ENCODE peak calls at places on chromosome X, in ten cellular contexts. One of them, this sample, is unnamed. For H3K4me1, the result is how much of the 10 kb centered on the place peaks cover.

GRCh38 chrX:154546354-154547244 is at the start of gene G6PD:
- DNase-seq in cardiac muscle cell: peak
- DNase-seq in uterus: no peak
- DNase-seq in mesendoderm: peak
- DNase-seq in CD4-positive, alpha-beta memory T cell: peak
- DNase-seq in K562: peak
- DNase-seq in stomach: peak
- DNase-seq in HepG2: peak
- DNase-seq in CD8-positive, alpha-beta T cell: peak
- DNase-seq in thoracic aorta: no peak
- DNase-seq in this sample: peak

GRCh38 chrX:2676794-2677675 is 14.1 kb upstream of the CD99 start:
- DNase-seq in cardiac muscle cell: no peak
- DNase-seq in uterus: no peak
- DNase-seq in mesendoderm: no peak
- DNase-seq in CD4-positive, alpha-beta memory T cell: no peak
- DNase-seq in K562: no peak
- DNase-seq in stomach: no peak
- DNase-seq in HepG2: no peak
- DNase-seq in CD8-positive, alpha-beta T cell: no peak
- DNase-seq in thoracic aorta: no peak
- DNase-seq in this sample: peak

GRCh38 chrX:150200820-150201287 is 162.3 kb upstream of the MAMLD1 start:
- DNase-seq in cardiac muscle cell: no peak
- DNase-seq in uterus: peak
- DNase-seq in mesendoderm: peak
- DNase-seq in CD4-positive, alpha-beta memory T cell: no peak
- DNase-seq in K562: peak
- DNase-seq in stomach: no peak
- DNase-seq in HepG2: peak
- DNase-seq in CD8-positive, alpha-beta T cell: no peak
- DNase-seq in thoracic aorta: peak
- DNase-seq in this sample: no peak

GRCh38 chrX:37746268-37746931 is 33.5 kb upstream of the CYBB start:
- DNase-seq in cardiac muscle cell: no peak
- DNase-seq in uterus: no peak
- DNase-seq in mesendoderm: peak
- DNase-seq in CD4-positive, alpha-beta memory T cell: no peak
- DNase-seq in K562: no peak
- DNase-seq in stomach: no peak
- DNase-seq in HepG2: no peak
- DNase-seq in CD8-positive, alpha-beta T cell: peak
- DNase-seq in thoracic aorta: no peak
- DNase-seq in this sample: no peak

GRCh38 chrX:150546711-150547153 is 21.7 kb upstream of the MTM1 start:
- DNase-seq in cardiac muscle cell: no peak
- DNase-seq in uterus: no peak
- DNase-seq in mesendoderm: no peak
- DNase-seq in CD4-positive, alpha-beta memory T cell: peak
- DNase-seq in K562: no peak
- DNase-seq in stomach: no peak
- DNase-seq in HepG2: no peak
- DNase-seq in CD8-positive, alpha-beta T cell: peak
- DNase-seq in thoracic aorta: no peak
- DNase-seq in this sample: no peak

GRCh38 chrX:155246748-155247147 is 17.5 kb downstream of the RAB39B start:
- DNase-seq in cardiac muscle cell: no peak
- DNase-seq in uterus: no peak
- DNase-seq in mesendoderm: peak
- DNase-seq in CD4-positive, alpha-beta memory T cell: no peak
- DNase-seq in K562: no peak
- DNase-seq in stomach: no peak
- DNase-seq in HepG2: no peak
- DNase-seq in CD8-positive, alpha-beta T cell: no peak
- DNase-seq in thoracic aorta: no peak
- DNase-seq in this sample: no peak

GRCh38 chrX:131649741-131650140 is 105.9 kb downstream of the OR13H1 start:
- DNase-seq in cardiac muscle cell: no peak
- DNase-seq in uterus: no peak
- DNase-seq in mesendoderm: no peak
- DNase-seq in CD4-positive, alpha-beta memory T cell: no peak
- DNase-seq in K562: no peak
- DNase-seq in stomach: no peak
- DNase-seq in HepG2: no peak
- DNase-seq in CD8-positive, alpha-beta T cell: no peak
- DNase-seq in thoracic aorta: no peak
- DNase-seq in this sample: no peak

GRCh38 chrX:142084611-142085010 is 120.5 kb downstream of the MAGEC2 start:
- DNase-seq in cardiac muscle cell: no peak
- DNase-seq in uterus: no peak
- DNase-seq in mesendoderm: no peak
- DNase-seq in CD4-positive, alpha-beta memory T cell: no peak
- DNase-seq in K562: no peak
- DNase-seq in stomach: no peak
- DNase-seq in HepG2: no peak
- DNase-seq in CD8-positive, alpha-beta T cell: no peak
- DNase-seq in thoracic aorta: no peak
- DNase-seq in this sample: no peak

GRCh38 chrX:131227608-131228007 is 61.5 kb downstream of the IGSF1 start:
- DNase-seq in cardiac muscle cell: no peak
- DNase-seq in uterus: no peak
- DNase-seq in mesendoderm: no peak
- DNase-seq in CD4-positive, alpha-beta memory T cell: no peak
- DNase-seq in K562: no peak
- DNase-seq in stomach: no peak
- DNase-seq in HepG2: no peak
- DNase-seq in CD8-positive, alpha-beta T cell: no peak
- DNase-seq in thoracic aorta: no peak
- DNase-seq in this sample: no peak

GRCh38 chrX:149650162-149650561 is 18.6 kb upstream of the TMEM185A start:
- DNase-seq in cardiac muscle cell: no peak
- DNase-seq in uterus: no peak
- DNase-seq in mesendoderm: no peak
- DNase-seq in CD4-positive, alpha-beta memory T cell: no peak
- DNase-seq in K562: no peak
- DNase-seq in stomach: no peak
- DNase-seq in HepG2: no peak
- DNase-seq in CD8-positive, alpha-beta T cell: no peak
- DNase-seq in thoracic aorta: no peak
- DNase-seq in this sample: no peak

GRCh38 chrX:79413009-79413408 is 45.9 kb upstream of the ITM2A start:
- DNase-seq in cardiac muscle cell: peak
- DNase-seq in uterus: no peak
- DNase-seq in mesendoderm: peak
- DNase-seq in CD4-positive, alpha-beta memory T cell: peak
- DNase-seq in K562: peak
- DNase-seq in stomach: no peak
- DNase-seq in HepG2: peak
- DNase-seq in CD8-positive, alpha-beta T cell: no peak
- DNase-seq in thoracic aorta: no peak
- DNase-seq in this sample: peak

GRCh38 chrX:139930923-139931645 is 1.8 kb downstream of the ATP11C start:
- DNase-seq in cardiac muscle cell: peak
- DNase-seq in uterus: no peak
- DNase-seq in mesendoderm: peak
- DNase-seq in CD4-positive, alpha-beta memory T cell: peak
- DNase-seq in K562: peak
- DNase-seq in stomach: no peak
- DNase-seq in HepG2: peak
- DNase-seq in CD8-positive, alpha-beta T cell: no peak
- DNase-seq in thoracic aorta: no peak
- DNase-seq in this sample: peak

GRCh38 chrX:16946971-16947562 is 609 bp downstream of the REPS2 start:
- DNase-seq in cardiac muscle cell: peak
- DNase-seq in uterus: peak
- DNase-seq in mesendoderm: no peak
- DNase-seq in CD4-positive, alpha-beta memory T cell: peak
- DNase-seq in K562: no peak
- DNase-seq in stomach: peak
- DNase-seq in HepG2: no peak
- DNase-seq in CD8-positive, alpha-beta T cell: no peak
- DNase-seq in thoracic aorta: no peak
- DNase-seq in this sample: peak

GRCh38 chrX:153988493-153988892 is 15.9 kb downstream of the TMEM187 start:
- DNase-seq in cardiac muscle cell: no peak
- DNase-seq in uterus: no peak
- DNase-seq in mesendoderm: no peak
- DNase-seq in CD4-positive, alpha-beta memory T cell: no peak
- DNase-seq in K562: no peak
- DNase-seq in stomach: no peak
- DNase-seq in HepG2: no peak
- DNase-seq in CD8-positive, alpha-beta T cell: no peak
- DNase-seq in thoracic aorta: no peak
- DNase-seq in this sample: no peak

DNA sequence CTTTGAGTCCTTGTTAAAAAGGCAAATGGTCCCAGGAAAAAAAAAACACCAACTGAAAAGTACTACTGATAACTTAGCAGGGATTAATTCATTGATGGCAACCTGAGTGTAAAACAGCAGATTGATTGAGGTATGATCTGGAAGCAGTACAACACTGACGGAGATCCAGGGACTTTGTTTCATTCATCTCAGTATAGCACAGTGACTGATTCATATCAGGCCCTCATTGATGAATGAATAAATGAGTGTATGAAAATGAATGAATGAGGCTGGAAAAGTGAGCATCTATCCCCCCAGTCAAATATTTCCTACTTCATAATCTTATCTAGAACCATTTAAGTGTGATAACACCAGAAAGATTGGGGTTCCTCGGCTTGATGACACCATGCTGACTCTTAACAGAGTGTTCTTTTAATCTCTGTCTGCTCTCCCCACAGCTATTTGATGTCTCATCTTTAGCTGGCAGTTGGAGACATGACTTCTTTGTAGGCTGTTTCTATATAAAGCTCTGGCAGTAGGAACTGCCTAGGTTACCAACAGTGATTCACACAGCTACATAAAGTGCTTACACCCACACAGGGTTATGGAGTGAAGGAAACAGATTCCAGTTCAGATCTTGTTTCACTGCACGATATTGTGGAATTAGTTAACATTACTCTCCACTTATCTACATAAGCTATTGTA is 18.6 kb upstream of the RNF128 start:
- DNase-seq in cardiac muscle cell: peak
- DNase-seq in uterus: no peak
- DNase-seq in mesendoderm: peak
- DNase-seq in CD4-positive, alpha-beta memory T cell: no peak
- DNase-seq in K562: no peak
- DNase-seq in stomach: no peak
- DNase-seq in HepG2: no peak
- DNase-seq in CD8-positive, alpha-beta T cell: no peak
- DNase-seq in thoracic aorta: no peak
- DNase-seq in this sample: no peak
- H3K27ac ChIP-seq in cardiac muscle cell: peak
- H3K27ac ChIP-seq in uterus: no peak
- H3K27ac ChIP-seq in mesendoderm: no peak
- H3K27ac ChIP-seq in CD4-positive, alpha-beta memory T cell: no peak
- H3K27ac ChIP-seq in K562: no peak
- H3K27ac ChIP-seq in stomach: no peak
- H3K27ac ChIP-seq in HepG2: no peak
- H3K27ac ChIP-seq in CD8-positive, alpha-beta T cell: no peak
- H3K27ac ChIP-seq in thoracic aorta: no peak
- H3K27ac ChIP-seq in this sample: no peak

GRCh38 chrX:120463241-120463640 is 5.9 kb downstream of the LAMP2 start:
- DNase-seq in cardiac muscle cell: peak
- DNase-seq in uterus: peak
- DNase-seq in mesendoderm: no peak
- DNase-seq in CD4-positive, alpha-beta memory T cell: no peak
- DNase-seq in K562: no peak
- DNase-seq in stomach: no peak
- DNase-seq in HepG2: peak
- DNase-seq in CD8-positive, alpha-beta T cell: no peak
- DNase-seq in thoracic aorta: no peak
- DNase-seq in this sample: peak
- H3K4me1 ChIP-seq in cardiac muscle cell: under half
- H3K4me1 ChIP-seq in uterus: under half
- H3K4me1 ChIP-seq in mesendoderm: under half
- H3K4me1 ChIP-seq in CD4-positive, alpha-beta memory T cell: half or more
- H3K4me1 ChIP-seq in K562: under half
- H3K4me1 ChIP-seq in stomach: under half
- H3K4me1 ChIP-seq in HepG2: half or more
- H3K4me1 ChIP-seq in CD8-positive, alpha-beta T cell: under half
- H3K4me1 ChIP-seq in thoracic aorta: under half
- H3K4me1 ChIP-seq in this sample: under half

GRCh38 chrX:71541546-71542022 is 8.7 kb downstream of the OGT start:
- DNase-seq in cardiac muscle cell: no peak
- DNase-seq in uterus: no peak
- DNase-seq in mesendoderm: no peak
- DNase-seq in CD4-positive, alpha-beta memory T cell: no peak
- DNase-seq in K562: no peak
- DNase-seq in stomach: no peak
- DNase-seq in HepG2: no peak
- DNase-seq in CD8-positive, alpha-beta T cell: no peak
- DNase-seq in thoracic aorta: no peak
- DNase-seq in this sample: no peak

GRCh38 chrX:71543316-71543715 is 10.4 kb downstream of the OGT start:
- DNase-seq in cardiac muscle cell: no peak
- DNase-seq in uterus: no peak
- DNase-seq in mesendoderm: no peak
- DNase-seq in CD4-positive, alpha-beta memory T cell: no peak
- DNase-seq in K562: no peak
- DNase-seq in stomach: no peak
- DNase-seq in HepG2: no peak
- DNase-seq in CD8-positive, alpha-beta T cell: no peak
- DNase-seq in thoracic aorta: no peak
- DNase-seq in this sample: peak

GRCh38 chrX:71542825-71543224 is 9.9 kb downstream of the OGT start:
- DNase-seq in cardiac muscle cell: no peak
- DNase-seq in uterus: no peak
- DNase-seq in mesendoderm: no peak
- DNase-seq in CD4-positive, alpha-beta memory T cell: no peak
- DNase-seq in K562: no peak
- DNase-seq in stomach: no peak
- DNase-seq in HepG2: no peak
- DNase-seq in CD8-positive, alpha-beta T cell: no peak
- DNase-seq in thoracic aorta: no peak
- DNase-seq in this sample: no peak

GRCh38 chrX:71542411-71542810 is 9.5 kb downstream of the OGT start:
- DNase-seq in cardiac muscle cell: no peak
- DNase-seq in uterus: no peak
- DNase-seq in mesendoderm: no peak
- DNase-seq in CD4-positive, alpha-beta memory T cell: no peak
- DNase-seq in K562: no peak
- DNase-seq in stomach: no peak
- DNase-seq in HepG2: no peak
- DNase-seq in CD8-positive, alpha-beta T cell: no peak
- DNase-seq in thoracic aorta: no peak
- DNase-seq in this sample: peak

GRCh38 chrX:71540801-71541545 is 8.1 kb downstream of the OGT start:
- DNase-seq in cardiac muscle cell: no peak
- DNase-seq in uterus: no peak
- DNase-seq in mesendoderm: peak
- DNase-seq in CD4-positive, alpha-beta memory T cell: no peak
- DNase-seq in K562: no peak
- DNase-seq in stomach: no peak
- DNase-seq in HepG2: no peak
- DNase-seq in CD8-positive, alpha-beta T cell: no peak
- DNase-seq in thoracic aorta: no peak
- DNase-seq in this sample: peak
- H3K27ac ChIP-seq in cardiac muscle cell: peak
- H3K27ac ChIP-seq in uterus: no peak
- H3K27ac ChIP-seq in mesendoderm: no peak
- H3K27ac ChIP-seq in CD4-positive, alpha-beta memory T cell: peak
- H3K27ac ChIP-seq in K562: peak
- H3K27ac ChIP-seq in stomach: peak
- H3K27ac ChIP-seq in HepG2: no peak
- H3K27ac ChIP-seq in CD8-positive, alpha-beta T cell: no peak
- H3K27ac ChIP-seq in thoracic aorta: peak
- H3K27ac ChIP-seq in this sample: no peak

GRCh38 chrX:7111518-7111917 is 36.0 kb upstream of the STS start:
- DNase-seq in cardiac muscle cell: no peak
- DNase-seq in uterus: no peak
- DNase-seq in mesendoderm: no peak
- DNase-seq in CD4-positive, alpha-beta memory T cell: no peak
- DNase-seq in K562: no peak
- DNase-seq in stomach: no peak
- DNase-seq in HepG2: no peak
- DNase-seq in CD8-positive, alpha-beta T cell: no peak
- DNase-seq in thoracic aorta: no peak
- DNase-seq in this sample: no peak
- H3K4me1 ChIP-seq in cardiac muscle cell: under half
- H3K4me1 ChIP-seq in uterus: under half
- H3K4me1 ChIP-seq in mesendoderm: under half
- H3K4me1 ChIP-seq in CD4-positive, alpha-beta memory T cell: under half
- H3K4me1 ChIP-seq in K562: under half
- H3K4me1 ChIP-seq in stomach: under half
- H3K4me1 ChIP-seq in HepG2: under half
- H3K4me1 ChIP-seq in CD8-positive, alpha-beta T cell: under half
- H3K4me1 ChIP-seq in thoracic aorta: under half
- H3K4me1 ChIP-seq in this sample: under half

This sample was measured in small intestine.